ENCODE peak calls at places on chromosomes 5 and 9, in nine cellular contexts. One of them, this sample, is unnamed.

GRCh38 chr5:136811551-136811950 is 446.2 kb upstream of the TRPC7 start:
- DNase-seq in kidney epithelial cell: peak
- DNase-seq in WERI-Rb-1: no peak
- DNase-seq in left lung: no peak
- DNase-seq in psoas muscle: peak
- DNase-seq in CD8-positive, alpha-beta T cell: no peak
- DNase-seq in HFF-Myc: peak
- DNase-seq in transverse colon: no peak
- DNase-seq in esophagus squamous epithelium: no peak
- DNase-seq in this sample: no peak

GRCh38 chr9:121700165-121700830 is 48.9 kb downstream of the DAB2IP start:
- DNase-seq in kidney epithelial cell: no peak
- DNase-seq in WERI-Rb-1: peak
- DNase-seq in left lung: peak
- DNase-seq in psoas muscle: peak
- DNase-seq in CD8-positive, alpha-beta T cell: peak
- DNase-seq in HFF-Myc: no peak
- DNase-seq in transverse colon: peak
- DNase-seq in esophagus squamous epithelium: no peak
- DNase-seq in this sample: peak

GRCh38 chr5:97243352-97243751 is 60.3 kb upstream of the RIOK2 start:
- DNase-seq in kidney epithelial cell: no peak
- DNase-seq in WERI-Rb-1: no peak
- DNase-seq in left lung: no peak
- DNase-seq in psoas muscle: no peak
- DNase-seq in CD8-positive, alpha-beta T cell: no peak
- DNase-seq in HFF-Myc: no peak
- DNase-seq in transverse colon: no peak
- DNase-seq in esophagus squamous epithelium: no peak
- DNase-seq in this sample: no peak

GRCh38 chr9:101999441-101999840 is 261.0 kb upstream of the GRIN3A start:
- DNase-seq in kidney epithelial cell: peak
- DNase-seq in WERI-Rb-1: no peak
- DNase-seq in left lung: no peak
- DNase-seq in psoas muscle: no peak
- DNase-seq in CD8-positive, alpha-beta T cell: no peak
- DNase-seq in HFF-Myc: no peak
- DNase-seq in transverse colon: no peak
- DNase-seq in esophagus squamous epithelium: no peak
- DNase-seq in this sample: no peak

GRCh38 chr9:88388886-88389617 is 808 bp downstream of the SPIN1 start:
- DNase-seq in kidney epithelial cell: no peak
- DNase-seq in WERI-Rb-1: peak
- DNase-seq in left lung: peak
- DNase-seq in psoas muscle: peak
- DNase-seq in CD8-positive, alpha-beta T cell: peak
- DNase-seq in HFF-Myc: no peak
- DNase-seq in transverse colon: peak
- DNase-seq in esophagus squamous epithelium: no peak
- DNase-seq in this sample: peak

GRCh38 chr9:96603305-96604004 is 16.2 kb downstream of the CDC14B start:
- DNase-seq in kidney epithelial cell: no peak
- DNase-seq in WERI-Rb-1: no peak
- DNase-seq in left lung: no peak
- DNase-seq in psoas muscle: no peak
- DNase-seq in CD8-positive, alpha-beta T cell: no peak
- DNase-seq in HFF-Myc: no peak
- DNase-seq in transverse colon: no peak
- DNase-seq in esophagus squamous epithelium: no peak
- DNase-seq in this sample: no peak

GRCh38 chr5:125704888-125705287 is 718.3 kb upstream of the GRAMD2B start:
- DNase-seq in kidney epithelial cell: no peak
- DNase-seq in WERI-Rb-1: no peak
- DNase-seq in left lung: no peak
- DNase-seq in psoas muscle: no peak
- DNase-seq in CD8-positive, alpha-beta T cell: no peak
- DNase-seq in HFF-Myc: no peak
- DNase-seq in transverse colon: no peak
- DNase-seq in esophagus squamous epithelium: no peak
- DNase-seq in this sample: no peak

GRCh38 chr9:133771486-133772482 is 33.6 kb upstream of the SARDH start:
- DNase-seq in kidney epithelial cell: no peak
- DNase-seq in WERI-Rb-1: peak
- DNase-seq in left lung: peak
- DNase-seq in psoas muscle: peak
- DNase-seq in CD8-positive, alpha-beta T cell: no peak
- DNase-seq in HFF-Myc: no peak
- DNase-seq in transverse colon: peak
- DNase-seq in esophagus squamous epithelium: no peak
- DNase-seq in this sample: no peak

DNA sequence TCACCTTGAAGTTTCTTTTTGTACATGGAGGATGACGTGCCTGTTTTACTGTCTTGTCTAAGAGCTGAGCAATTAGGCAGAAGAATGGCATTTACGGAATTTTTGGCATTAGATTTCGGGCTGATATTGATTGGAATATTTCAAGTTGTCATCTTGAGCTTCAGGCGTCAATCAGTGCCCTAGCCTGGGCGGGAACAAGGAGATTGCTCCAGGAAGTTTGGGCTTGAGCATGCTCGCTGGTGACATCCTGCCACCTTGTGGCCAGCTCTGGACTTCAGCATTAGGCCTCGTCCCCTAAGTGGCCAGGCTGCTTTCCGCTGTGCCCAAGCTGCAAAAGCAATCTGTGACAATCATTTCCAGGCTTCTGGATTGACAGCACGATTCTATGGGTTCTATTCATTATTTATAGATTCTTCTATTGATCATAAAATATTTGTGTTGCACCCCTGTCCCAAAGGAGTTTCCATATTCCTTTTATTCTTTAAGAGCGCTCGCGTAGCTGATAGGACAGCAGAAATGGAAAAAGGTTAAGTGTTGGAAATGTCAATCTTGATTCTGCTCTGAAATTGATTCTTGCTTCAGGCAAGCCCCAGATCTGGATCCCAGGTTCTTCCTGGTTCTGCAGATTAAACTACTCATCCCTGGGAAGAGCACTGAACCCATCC is 79.3 kb downstream of the SLC28A3 start:
- DNase-seq in kidney epithelial cell: peak
- DNase-seq in WERI-Rb-1: peak
- DNase-seq in left lung: peak
- DNase-seq in psoas muscle: peak
- DNase-seq in CD8-positive, alpha-beta T cell: peak
- DNase-seq in HFF-Myc: peak
- DNase-seq in transverse colon: peak
- DNase-seq in esophagus squamous epithelium: no peak
- DNase-seq in this sample: peak
- TF ChIP-seq CTCF in kidney epithelial cell: peak
- TF ChIP-seq CTCF in WERI-Rb-1: peak
- TF ChIP-seq CTCF in left lung: peak
- TF ChIP-seq CTCF in psoas muscle: peak
- TF ChIP-seq CTCF in CD8-positive, alpha-beta T cell: peak
- TF ChIP-seq CTCF in HFF-Myc: peak
- TF ChIP-seq CTCF in transverse colon: peak
- TF ChIP-seq CTCF in esophagus squamous epithelium: peak
- TF ChIP-seq CTCF in this sample: peak

GRCh38 chr9:36802171-36802920 is 229.7 kb downstream of the MELK start:
- DNase-seq in kidney epithelial cell: no peak
- DNase-seq in WERI-Rb-1: no peak
- DNase-seq in left lung: no peak
- DNase-seq in psoas muscle: no peak
- DNase-seq in CD8-positive, alpha-beta T cell: no peak
- DNase-seq in HFF-Myc: peak
- DNase-seq in transverse colon: no peak
- DNase-seq in esophagus squamous epithelium: no peak
- DNase-seq in this sample: no peak

GRCh38 chr9:36797471-36798220 is 225.0 kb downstream of the MELK start:
- DNase-seq in kidney epithelial cell: no peak
- DNase-seq in WERI-Rb-1: no peak
- DNase-seq in left lung: no peak
- DNase-seq in psoas muscle: no peak
- DNase-seq in CD8-positive, alpha-beta T cell: no peak
- DNase-seq in HFF-Myc: no peak
- DNase-seq in transverse colon: no peak
- DNase-seq in esophagus squamous epithelium: no peak
- DNase-seq in this sample: no peak

GRCh38 chr9:36796671-36797419 is 224.2 kb downstream of the MELK start:
- DNase-seq in kidney epithelial cell: no peak
- DNase-seq in WERI-Rb-1: no peak
- DNase-seq in left lung: no peak
- DNase-seq in psoas muscle: no peak
- DNase-seq in CD8-positive, alpha-beta T cell: no peak
- DNase-seq in HFF-Myc: no peak
- DNase-seq in transverse colon: no peak
- DNase-seq in esophagus squamous epithelium: no peak
- DNase-seq in this sample: no peak

GRCh38 chr9:36793277-36793676 is 220.6 kb downstream of the MELK start:
- DNase-seq in kidney epithelial cell: no peak
- DNase-seq in WERI-Rb-1: peak
- DNase-seq in left lung: no peak
- DNase-seq in psoas muscle: no peak
- DNase-seq in CD8-positive, alpha-beta T cell: no peak
- DNase-seq in HFF-Myc: no peak
- DNase-seq in transverse colon: no peak
- DNase-seq in esophagus squamous epithelium: no peak
- DNase-seq in this sample: no peak

GRCh38 chr9:36798350-36799065 is 225.8 kb downstream of the MELK start:
- DNase-seq in kidney epithelial cell: no peak
- DNase-seq in WERI-Rb-1: peak
- DNase-seq in left lung: no peak
- DNase-seq in psoas muscle: no peak
- DNase-seq in CD8-positive, alpha-beta T cell: no peak
- DNase-seq in HFF-Myc: no peak
- DNase-seq in transverse colon: no peak
- DNase-seq in esophagus squamous epithelium: no peak
- DNase-seq in this sample: no peak
- TF ChIP-seq CTCF in kidney epithelial cell: no peak
- TF ChIP-seq CTCF in WERI-Rb-1: peak
- TF ChIP-seq CTCF in left lung: no peak
- TF ChIP-seq CTCF in psoas muscle: no peak
- TF ChIP-seq CTCF in CD8-positive, alpha-beta T cell: no peak
- TF ChIP-seq CTCF in HFF-Myc: no peak
- TF ChIP-seq CTCF in transverse colon: no peak
- TF ChIP-seq CTCF in esophagus squamous epithelium: peak
- TF ChIP-seq CTCF in this sample: no peak

DNA sequence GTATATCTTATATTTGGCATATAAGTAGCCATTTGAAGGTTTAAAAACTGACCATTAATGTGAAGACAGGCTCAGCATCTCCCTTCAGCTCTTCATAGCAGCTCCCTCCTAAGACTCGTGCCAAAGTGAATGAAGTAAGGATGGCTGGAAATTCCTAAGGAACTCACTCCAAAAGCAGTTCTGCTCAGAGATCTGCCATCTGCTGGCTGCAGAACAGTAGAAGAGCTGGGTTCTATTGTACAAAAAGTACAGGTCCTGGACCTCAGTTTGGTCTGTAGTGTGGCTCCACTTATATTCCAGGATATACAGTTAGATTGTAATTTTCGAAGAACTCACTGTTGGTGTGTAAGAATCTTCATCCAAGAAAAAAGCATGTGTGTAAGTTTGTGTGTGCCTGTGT is 104.9 kb upstream of the RUSC2 start:
- DNase-seq in kidney epithelial cell: no peak
- DNase-seq in WERI-Rb-1: no peak
- DNase-seq in left lung: no peak
- DNase-seq in psoas muscle: no peak
- DNase-seq in CD8-positive, alpha-beta T cell: no peak
- DNase-seq in HFF-Myc: no peak
- DNase-seq in transverse colon: no peak
- DNase-seq in esophagus squamous epithelium: no peak
- DNase-seq in this sample: no peak
- TF ChIP-seq CTCF in kidney epithelial cell: peak
- TF ChIP-seq CTCF in WERI-Rb-1: peak
- TF ChIP-seq CTCF in left lung: no peak
- TF ChIP-seq CTCF in psoas muscle: peak
- TF ChIP-seq CTCF in CD8-positive, alpha-beta T cell: no peak
- TF ChIP-seq CTCF in HFF-Myc: peak
- TF ChIP-seq CTCF in transverse colon: no peak
- TF ChIP-seq CTCF in esophagus squamous epithelium: peak
- TF ChIP-seq CTCF in this sample: no peak

GRCh38 chr5:7012057-7012456 is 298.8 kb downstream of the TENT4A start:
- DNase-seq in kidney epithelial cell: no peak
- DNase-seq in WERI-Rb-1: no peak
- DNase-seq in left lung: no peak
- DNase-seq in psoas muscle: no peak
- DNase-seq in CD8-positive, alpha-beta T cell: no peak
- DNase-seq in HFF-Myc: no peak
- DNase-seq in transverse colon: no peak
- DNase-seq in esophagus squamous epithelium: no peak
- DNase-seq in this sample: no peak

GRCh38 chr5:7018144-7018543 is 304.9 kb downstream of the TENT4A start:
- DNase-seq in kidney epithelial cell: no peak
- DNase-seq in WERI-Rb-1: no peak
- DNase-seq in left lung: no peak
- DNase-seq in psoas muscle: no peak
- DNase-seq in CD8-positive, alpha-beta T cell: no peak
- DNase-seq in HFF-Myc: no peak
- DNase-seq in transverse colon: no peak
- DNase-seq in esophagus squamous epithelium: no peak
- DNase-seq in this sample: no peak

GRCh38 chr5:7018601-7019000 is 305.4 kb downstream of the TENT4A start:
- DNase-seq in kidney epithelial cell: no peak
- DNase-seq in WERI-Rb-1: no peak
- DNase-seq in left lung: no peak
- DNase-seq in psoas muscle: no peak
- DNase-seq in CD8-positive, alpha-beta T cell: no peak
- DNase-seq in HFF-Myc: no peak
- DNase-seq in transverse colon: no peak
- DNase-seq in esophagus squamous epithelium: no peak
- DNase-seq in this sample: no peak

GRCh38 chr5:7017004-7017770 is 304.0 kb downstream of the TENT4A start:
- DNase-seq in kidney epithelial cell: no peak
- DNase-seq in WERI-Rb-1: peak
- DNase-seq in left lung: no peak
- DNase-seq in psoas muscle: no peak
- DNase-seq in CD8-positive, alpha-beta T cell: no peak
- DNase-seq in HFF-Myc: no peak
- DNase-seq in transverse colon: no peak
- DNase-seq in esophagus squamous epithelium: no peak
- DNase-seq in this sample: no peak

DNA sequence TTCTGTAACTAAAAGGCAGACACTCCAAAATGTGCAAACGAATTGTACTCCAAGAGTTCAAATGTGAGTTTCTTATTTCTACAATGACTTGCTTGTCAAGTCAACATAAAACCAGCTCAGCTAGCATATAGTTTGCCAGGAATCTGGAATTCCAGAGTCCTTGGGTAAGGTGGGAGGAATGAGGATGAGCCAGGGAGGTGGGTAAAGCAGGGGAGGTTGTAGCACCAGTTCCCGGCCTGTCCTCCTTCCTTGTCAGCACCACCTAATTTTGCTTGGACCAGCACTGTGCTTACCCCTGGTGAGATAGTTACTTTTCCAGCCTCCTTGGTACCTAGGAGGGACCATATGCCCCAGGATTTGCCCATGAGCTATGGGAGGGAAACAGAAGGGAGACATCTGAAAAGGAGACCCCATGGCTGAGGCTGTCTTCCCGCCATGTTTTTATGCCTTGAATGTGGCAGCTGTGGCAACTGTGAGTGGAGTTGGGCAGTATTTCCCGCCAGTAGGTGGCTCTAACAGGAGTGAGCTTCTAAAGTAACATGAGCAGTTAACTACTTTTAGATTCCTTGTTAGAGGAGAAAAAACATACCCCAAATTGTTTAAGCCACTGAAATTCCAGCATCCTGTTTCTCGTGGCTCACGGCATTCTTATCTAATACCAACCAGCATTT is 302.5 kb downstream of the TENT4A start:
- DNase-seq in kidney epithelial cell: no peak
- DNase-seq in WERI-Rb-1: peak
- DNase-seq in left lung: no peak
- DNase-seq in psoas muscle: no peak
- DNase-seq in CD8-positive, alpha-beta T cell: no peak
- DNase-seq in HFF-Myc: no peak
- DNase-seq in transverse colon: no peak
- DNase-seq in esophagus squamous epithelium: no peak
- DNase-seq in this sample: no peak
- TF ChIP-seq CTCF in kidney epithelial cell: no peak
- TF ChIP-seq CTCF in WERI-Rb-1: peak
- TF ChIP-seq CTCF in left lung: no peak
- TF ChIP-seq CTCF in psoas muscle: no peak
- TF ChIP-seq CTCF in CD8-positive, alpha-beta T cell: no peak
- TF ChIP-seq CTCF in HFF-Myc: no peak
- TF ChIP-seq CTCF in transverse colon: no peak
- TF ChIP-seq CTCF in esophagus squamous epithelium: no peak
- TF ChIP-seq CTCF in this sample: no peak